ENCODE peak calls at places on chromosomes 1 and 21, in five cellular contexts. N is GM23338, H is stomach, F is SK-N-SH, M is transverse colon. D is an unnamed sample. For H3K4me1, the result is how much of the 10 kb centered on the place peaks cover.

GRCh38 chr1:113142791-113143190 is 69.8 kb downstream of the LRIG2 start:
- DNase-seq in F (no peak), N (no peak), M (no peak), H (no peak), D (no peak)

GRCh38 chr1:21732664-21733063 is 50.3 kb downstream of the USP48 start:
- DNase-seq in H (no peak), F (no peak), N (no peak), M (no peak), D (no peak)

GRCh38 chr1:111843177-111843576 is 87.5 kb downstream of the DDX20 start:
- DNase-seq in N (no peak), M (no peak), F (no peak), H (no peak), D (no peak)

GRCh38 chr1:51671527-51672325 is 54.8 kb downstream of the OSBPL9 start:
- DNase-seq in N (no peak), M (no peak), F (peak), H (no peak), D (no peak)

GRCh38 chr1:50605186-50605875 is 182.1 kb upstream of the DMRTA2 start:
- DNase-seq in N (peak), F (peak), M (peak), H (no peak), D (peak)

GRCh38 chr1:60126733-60127132 is 53.2 kb upstream of the C1orf87 start:
- DNase-seq in H (no peak), N (peak), F (no peak), M (no peak), D (no peak)

GRCh38 chr1:221962385-221962784 is 220.5 kb upstream of the DUSP10 start:
- DNase-seq in N (no peak), H (no peak), F (no peak), M (no peak), D (no peak)

GRCh38 chr1:97210302-97210701 is 488.7 kb downstream of the PTBP2 start:
- DNase-seq in M (no peak), H (no peak), N (no peak), F (no peak), D (no peak)

GRCh38 chr1:184973308-184974085 is 811 bp downstream of the NIBAN1 start:
- DNase-seq in F (no peak), N (peak), H (peak), M (peak), D (peak)

GRCh38 chr1:218557731-218558130 is 212.6 kb downstream of the TGFB2 start:
- DNase-seq in M (no peak), H (no peak), F (peak), N (peak), D (no peak)

GRCh38 chr1:235999259-235999925 is 65.5 kb downstream of the NID1 start:
- DNase-seq in N (no peak), H (no peak), M (no peak), F (no peak), D (no peak)

GRCh38 chr21:25518491-25518911 is 88.8 kb downstream of the MRPL39 start:
- DNase-seq in F (no peak), H (no peak), N (peak), M (no peak), D (no peak)

GRCh38 chr1:246297314-246298273 is 209.5 kb downstream of the SMYD3 start:
- DNase-seq in F (no peak), H (no peak), M (no peak), N (no peak), D (no peak)

GRCh38 chr1:48236716-48237470 is 14.4 kb downstream of the SLC5A9 start:
- DNase-seq in M (no peak), H (no peak), F (peak), N (peak), D (no peak)

GRCh38 chr1:228646717-228647522 is 88.4 kb upstream of the RHOU start:
- DNase-seq in N (peak), H (peak), M (peak), F (peak), D (no peak)

GRCh38 chr1:17984510-17985085 is 123.0 kb upstream of the IGSF21 start:
- DNase-seq in M (peak), N (peak), H (peak), F (peak), D (no peak)

GRCh38 chr1:204976666-204977065 is 66.3 kb upstream of the CNTN2 start:
- DNase-seq in N (no peak), H (no peak), M (no peak), F (no peak), D (no peak)

GRCh38 chr1:99737016-99737415 is 29.4 kb downstream of the FRRS1 start:
- DNase-seq in F (peak), M (peak), N (peak), H (no peak), D (no peak)

GRCh38 chr1:56948403-56949023 is 17.3 kb downstream of the C8B start:
- DNase-seq in N (no peak), H (no peak), F (no peak), M (no peak), D (no peak)

GRCh38 chr21:36698160-36699025 is 522 bp upstream of the SIM2 start:
- DNase-seq in M (no peak), N (peak), F (peak), H (peak), D (no peak)

GRCh38 chr1:174969977-174970376 is 29.8 kb upstream of the CACYBP start:
- DNase-seq in N (no peak), F (no peak), H (no peak), M (no peak), D (no peak)

GRCh38 chr1:7104053-7104738 is 318.9 kb downstream of the CAMTA1 start:
- DNase-seq in M (no peak), F (no peak), H (no peak), N (peak), D (no peak)

GRCh38 chr1:21435646-21436487 is 4.1 kb upstream of the NBPF3 start:
- DNase-seq in N (peak), F (no peak), H (no peak), M (no peak), D (no peak)

GRCh38 chr1:167332503-167332902 is 111.8 kb downstream of the POU2F1 start:
- DNase-seq in F (no peak), H (no peak), N (no peak), M (no peak), D (no peak)

GRCh38 chr1:216621536-216621935 is 101.7 kb downstream of the ESRRG start:
- DNase-seq in N (no peak), F (no peak), M (no peak), H (no peak), D (no peak)

GRCh38 chr1:9630331-9631081 is 21.0 kb upstream of the PIK3CD start:
- DNase-seq in F (no peak), M (no peak), N (no peak), H (no peak), D (no peak)

GRCh38 chr1:108750476-108751191 is 4.2 kb downstream of the STXBP3 start:
- DNase-seq in M (no peak), H (no peak), F (no peak), N (no peak), D (no peak)

GRCh38 chr1:229273507-229274232 is 2.8 kb downstream of the RAB4A start:
- DNase-seq in H (peak), M (no peak), N (no peak), F (no peak), D (peak)

GRCh38 chr1:17409391-17409811 is 30.1 kb downstream of the RCC2 start:
- DNase-seq in M (no peak), H (peak), F (no peak), N (no peak), D (no peak)

GRCh38 chr1:221783936-221784335 is 42.0 kb upstream of the DUSP10 start:
- DNase-seq in F (no peak), N (no peak), M (no peak), H (no peak), D (no peak)

GRCh38 chr1:67833595-67833926 is 294 bp upstream of the GNG12 start:
- DNase-seq in F (no peak), N (no peak), H (no peak), M (no peak), D (peak)

GRCh38 chr1:101310484-101310883 is 73.7 kb downstream of the S1PR1 start:
- DNase-seq in H (no peak), N (no peak), F (no peak), M (no peak), D (no peak)

GRCh38 chr1:213032651-213033050 is 17.0 kb upstream of the ANGEL2 start:
- DNase-seq in H (no peak), F (no peak), N (no peak), M (no peak), D (no peak)

GRCh38 chr1:209150114-209150513 is 433.4 kb upstream of the CAMK1G start:
- DNase-seq in F (no peak), M (no peak), H (no peak), N (peak), D (no peak)

GRCh38 chr1:15156807-15157380 is 3.3 kb downstream of the TMEM51 start:
- DNase-seq in N (peak), F (no peak), M (no peak), H (no peak), D (no peak)

GRCh38 chr1:15153842-15154479 is 414 bp downstream of the TMEM51 start:
- DNase-seq in H (peak), M (peak), F (peak), N (peak), D (peak)

GRCh38 chr1:15154480-15155036 is 1.0 kb downstream of the TMEM51 start:
- DNase-seq in H (peak), F (peak), M (peak), N (peak), D (peak)

GRCh38 chr1:15155760-15156743 is 2.5 kb downstream of the TMEM51 start:
- DNase-seq in N (no peak), H (no peak), M (no peak), F (peak), D (no peak)

GRCh38 chr1:15155191-15155590 is 1.6 kb downstream of the TMEM51 start:
- DNase-seq in M (no peak), F (no peak), N (no peak), H (no peak), D (no peak)
- H3K4me1 ChIP-seq in M (under half), F (under half), N (under half), H (half or more), D (under half)

DNA sequence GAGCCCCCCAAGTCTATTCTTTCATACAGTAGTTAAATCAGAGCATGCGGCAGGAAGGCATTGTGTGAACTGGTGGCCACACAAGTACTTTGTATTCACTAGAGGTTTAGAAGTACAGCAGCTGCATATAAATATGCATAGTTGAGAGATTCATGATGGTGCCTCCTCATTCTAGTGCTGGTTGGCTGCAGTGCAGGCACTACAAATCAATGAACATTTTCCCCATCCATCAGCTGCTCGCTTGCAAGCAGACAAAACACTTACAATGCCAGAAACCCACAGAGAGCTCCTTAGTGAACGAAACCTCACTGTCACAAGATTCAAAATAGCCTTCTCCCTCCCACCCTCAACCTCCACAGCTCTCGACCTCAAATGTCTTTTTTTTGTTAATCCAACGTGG is 726.2 kb downstream of the USP25 start:
- DNase-seq in F (no peak), N (peak), M (no peak), H (no peak), D (no peak)
- TF ChIP-seq POLR2AphosphoS5 in F (no peak), N (no peak), M (no peak), H (no peak), D (no peak)

GRCh38 chr21:45632165-45632896 is 11.2 kb upstream of the PCBP3 start:
- DNase-seq in H (no peak), F (peak), M (no peak), N (no peak), D (no peak)
- H3K4me1 ChIP-seq in H (under half), F (under half), M (under half), N (under half), D (under half)

GRCh38 chr1:27574871-27575831 is 28.8 kb downstream of the AHDC1 start:
- DNase-seq in M (peak), F (peak), N (peak), H (peak), D (peak)
- TF ChIP-seq POLR2AphosphoS5 in M (peak), F (no peak), N (peak), H (peak), D (no peak)

DNA sequence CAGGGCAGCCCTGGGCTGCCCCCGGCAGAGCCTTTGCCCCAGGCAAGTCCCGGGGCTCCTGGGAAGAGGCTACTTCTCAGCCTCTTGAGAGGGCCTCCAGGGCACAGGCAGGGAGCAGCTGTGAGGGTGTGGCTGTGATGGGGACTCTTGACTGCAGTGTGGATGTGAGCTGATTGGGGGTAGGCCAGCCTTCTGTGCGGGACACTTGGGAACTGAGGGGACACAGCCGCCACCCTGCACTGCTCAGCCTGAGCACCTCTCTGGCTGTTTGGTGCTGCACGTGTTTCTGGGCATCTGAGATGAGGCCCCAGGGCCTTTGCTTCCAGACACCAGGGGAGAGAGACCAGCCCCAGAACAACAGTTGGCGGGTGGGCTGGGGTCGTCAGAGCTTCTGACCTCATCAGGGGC is 62.1 kb downstream of the SKI start:
- DNase-seq in F (no peak), N (no peak), M (no peak), H (no peak), D (no peak)
- H3K4me1 ChIP-seq in F (under half), N (under half), M (half or more), H (half or more), D (under half)

GRCh38 chr1:172447641-172448040 is 3.8 kb upstream of the PIGC start:
- DNase-seq in H (no peak), F (no peak), M (no peak), N (no peak), D (peak)
- TF ChIP-seq POLR2AphosphoS5 in H (no peak), F (no peak), M (no peak), N (no peak), D (peak)

DNA sequence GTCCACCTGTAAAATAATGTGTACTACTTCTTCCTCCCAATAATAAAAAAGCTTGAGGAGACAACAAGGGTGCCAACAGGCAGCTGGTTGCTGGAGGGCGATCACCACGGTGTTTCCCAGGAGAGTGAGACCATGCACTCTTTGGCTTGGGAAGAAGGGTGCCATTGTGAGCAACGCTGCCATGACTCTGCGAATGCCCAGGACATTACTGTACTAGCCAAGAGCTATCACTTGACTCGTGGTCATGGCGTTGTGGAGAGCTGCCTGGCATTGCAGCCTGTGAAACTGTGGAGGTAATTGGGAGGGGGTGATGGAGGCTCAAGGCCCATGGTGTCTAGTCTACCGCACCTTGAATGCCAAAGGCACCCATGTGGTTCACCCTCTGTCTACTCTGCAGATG is 14.6 kb upstream of the PRMT2 start:
- DNase-seq in F (no peak), N (no peak), M (no peak), H (no peak), D (no peak)
- H3K4me1 ChIP-seq in F (under half), N (under half), M (under half), H (under half), D (under half)

GRCh38 chr1:163046071-163046470 is 23.1 kb upstream of the RGS4 start:
- DNase-seq in F (no peak), H (no peak), N (no peak), M (no peak), D (no peak)
- TF ChIP-seq POLR2AphosphoS5 in F (no peak), H (no peak), N (no peak), M (no peak), D (no peak)